ENCODE peak calls at places on chromosome X, in nine cellular contexts. One of them, this sample, is unnamed.
A peak's percentile ranks its signal among the peaks of the same experiment; 100 is the strongest.

GRCh38 chrX:9746148-9746880 is 19.3 kb downstream of the GPR143 start:
- DNase-seq in A549: no peak
- DNase-seq in transverse colon: no peak
- DNase-seq in GM12892: no peak
- DNase-seq in IMR-90: peak; percentile 43
- DNase-seq in HCT116: no peak
- DNase-seq in right lobe of liver: no peak
- DNase-seq in breast epithelium: no peak
- DNase-seq in K562: no peak
- DNase-seq in this sample: no peak

GRCh38 chrX:106932492-106932923 is 12.3 kb downstream of the CLDN2 start:
- DNase-seq in K562: no peak
- DNase-seq in transverse colon: no peak
- DNase-seq in A549: peak; percentile 31
- DNase-seq in IMR-90: peak; percentile 57
- DNase-seq in GM12892: no peak
- DNase-seq in breast epithelium: no peak
- DNase-seq in HCT116: no peak
- DNase-seq in right lobe of liver: no peak
- DNase-seq in this sample: no peak

GRCh38 chrX:77446029-77446585 is 1.1 kb upstream of the FGF16 start:
- DNase-seq in breast epithelium: no peak
- DNase-seq in HCT116: no peak
- DNase-seq in transverse colon: peak; percentile 10
- DNase-seq in IMR-90: no peak
- DNase-seq in GM12892: no peak
- DNase-seq in K562: no peak
- DNase-seq in right lobe of liver: peak; percentile 27
- DNase-seq in A549: no peak
- DNase-seq in this sample: no peak

GRCh38 chrX:72395252-72395651 is 89.5 kb upstream of the CITED1 start:
- DNase-seq in GM12892: no peak
- DNase-seq in IMR-90: no peak
- DNase-seq in transverse colon: no peak
- DNase-seq in breast epithelium: no peak
- DNase-seq in HCT116: no peak
- DNase-seq in A549: no peak
- DNase-seq in right lobe of liver: no peak
- DNase-seq in K562: no peak
- DNase-seq in this sample: no peak

GRCh38 chrX:1493877-1494510 is 41.3 kb upstream of the ASMTL start:
- DNase-seq in HCT116: no peak
- DNase-seq in A549: no peak
- DNase-seq in transverse colon: peak; percentile 34
- DNase-seq in K562: no peak
- DNase-seq in right lobe of liver: no peak
- DNase-seq in breast epithelium: no peak
- DNase-seq in GM12892: no peak
- DNase-seq in IMR-90: no peak
- DNase-seq in this sample: no peak

GRCh38 chrX:132119283-132119682 is 8.5 kb downstream of the FRMD7 start:
- DNase-seq in right lobe of liver: no peak
- DNase-seq in GM12892: no peak
- DNase-seq in A549: no peak
- DNase-seq in breast epithelium: peak; percentile 36
- DNase-seq in IMR-90: no peak
- DNase-seq in K562: no peak
- DNase-seq in HCT116: no peak
- DNase-seq in transverse colon: no peak
- DNase-seq in this sample: no peak

GRCh38 chrX:9676738-9677097 is 88.9 kb downstream of the GPR143 start:
- DNase-seq in HCT116: no peak
- DNase-seq in breast epithelium: no peak
- DNase-seq in IMR-90: no peak
- DNase-seq in right lobe of liver: no peak
- DNase-seq in GM12892: no peak
- DNase-seq in transverse colon: no peak
- DNase-seq in K562: no peak
- DNase-seq in A549: no peak
- DNase-seq in this sample: no peak

GRCh38 chrX:5337160-5337559 is 891.5 kb downstream of the NLGN4X start:
- DNase-seq in K562: no peak
- DNase-seq in HCT116: no peak
- DNase-seq in IMR-90: no peak
- DNase-seq in transverse colon: no peak
- DNase-seq in GM12892: no peak
- DNase-seq in right lobe of liver: no peak
- DNase-seq in A549: no peak
- DNase-seq in breast epithelium: no peak
- DNase-seq in this sample: no peak

GRCh38 chrX:87167841-87168240 is 349.8 kb upstream of the KLHL4 start:
- DNase-seq in IMR-90: no peak
- DNase-seq in right lobe of liver: no peak
- DNase-seq in transverse colon: no peak
- DNase-seq in GM12892: no peak
- DNase-seq in A549: no peak
- DNase-seq in HCT116: no peak
- DNase-seq in K562: no peak
- DNase-seq in breast epithelium: no peak
- DNase-seq in this sample: no peak

DNA sequence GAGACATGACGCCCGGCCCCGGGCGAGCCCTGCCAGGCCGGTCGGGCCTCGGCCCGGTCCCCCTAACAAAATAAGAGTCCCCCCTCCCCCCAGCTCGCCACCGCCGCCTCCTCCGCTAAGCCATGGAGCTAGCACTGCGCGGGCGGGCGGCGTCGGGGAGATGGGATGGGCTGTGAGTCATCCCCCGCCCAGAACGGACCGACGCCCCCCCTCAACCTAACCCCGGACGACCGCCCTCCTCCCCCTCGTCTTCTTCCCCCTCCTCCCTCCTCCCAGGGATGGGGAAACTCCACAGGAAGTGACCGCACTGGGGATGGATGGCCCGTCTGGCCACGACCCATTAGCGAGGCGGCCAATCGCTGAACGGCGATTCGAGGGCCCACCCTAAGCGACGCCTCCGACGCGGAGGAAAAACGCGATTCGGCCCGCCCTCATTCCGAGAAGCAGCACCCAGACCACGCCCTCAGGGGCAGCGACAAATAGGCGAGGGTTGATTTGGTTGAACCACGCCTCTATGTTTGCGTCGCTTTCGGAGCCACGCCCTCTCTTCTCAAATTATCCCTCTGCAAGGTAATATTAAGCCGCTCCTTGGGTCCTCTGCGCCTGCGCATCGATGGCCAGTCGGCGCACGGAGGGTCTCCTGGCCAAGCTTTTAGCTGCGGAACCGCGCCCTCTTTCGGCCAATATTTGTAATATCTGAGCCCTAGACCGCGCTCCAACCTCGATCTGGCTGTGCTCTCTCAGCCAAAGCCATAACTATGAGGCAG is at the start of gene TFE3:
- DNase-seq in K562: peak; percentile 94
- DNase-seq in right lobe of liver: peak; percentile 96
- DNase-seq in GM12892: peak; percentile 79
- DNase-seq in IMR-90: peak; percentile 98
- DNase-seq in transverse colon: peak; percentile 98
- DNase-seq in breast epithelium: peak; percentile 99
- DNase-seq in A549: peak; percentile 91
- DNase-seq in HCT116: peak; percentile 95
- DNase-seq in this sample: peak; percentile 54
- TF ChIP-seq POLR2A in K562: no peak
- TF ChIP-seq POLR2A in right lobe of liver: peak; percentile 77
- TF ChIP-seq POLR2A in GM12892: no peak
- TF ChIP-seq POLR2A in IMR-90: peak; percentile 65
- TF ChIP-seq POLR2A in transverse colon: peak; percentile 77
- TF ChIP-seq POLR2A in breast epithelium: peak; percentile 49
- TF ChIP-seq POLR2A in A549: peak; percentile 31
- TF ChIP-seq POLR2A in HCT116: no peak
- TF ChIP-seq POLR2A in this sample: peak; percentile 49

GRCh38 chrX:47200385-47201150 is 6.9 kb downstream of the UBA1 start:
- DNase-seq in IMR-90: peak; percentile 65
- DNase-seq in HCT116: no peak
- DNase-seq in transverse colon: peak; percentile 55
- DNase-seq in GM12892: no peak
- DNase-seq in breast epithelium: no peak
- DNase-seq in K562: no peak
- DNase-seq in right lobe of liver: no peak
- DNase-seq in A549: peak; percentile 48
- DNase-seq in this sample: no peak
- TF ChIP-seq POLR2A in IMR-90: no peak
- TF ChIP-seq POLR2A in HCT116: no peak
- TF ChIP-seq POLR2A in transverse colon: no peak
- TF ChIP-seq POLR2A in GM12892: no peak
- TF ChIP-seq POLR2A in breast epithelium: no peak
- TF ChIP-seq POLR2A in K562: no peak
- TF ChIP-seq POLR2A in right lobe of liver: no peak
- TF ChIP-seq POLR2A in A549: no peak
- TF ChIP-seq POLR2A in this sample: no peak

GRCh38 chrX:153971124-153971631 is 440 bp downstream of the HCFC1 start:
- DNase-seq in right lobe of liver: peak; percentile 96
- DNase-seq in IMR-90: peak; percentile 84
- DNase-seq in GM12892: peak; percentile 96
- DNase-seq in breast epithelium: peak; percentile 90
- DNase-seq in A549: peak; percentile 75
- DNase-seq in HCT116: peak; percentile 60
- DNase-seq in K562: peak; percentile 82
- DNase-seq in transverse colon: peak; percentile 95
- DNase-seq in this sample: peak; percentile 76

GRCh38 chrX:153970398-153971123 is 1.1 kb downstream of the HCFC1 start:
- DNase-seq in K562: peak; percentile 69
- DNase-seq in HCT116: no peak
- DNase-seq in right lobe of liver: no peak
- DNase-seq in IMR-90: peak; percentile 71
- DNase-seq in GM12892: no peak
- DNase-seq in breast epithelium: no peak
- DNase-seq in A549: no peak
- DNase-seq in transverse colon: no peak
- DNase-seq in this sample: no peak

GRCh38 chrX:153972368-153973126 is at the start of gene TMEM187:
- DNase-seq in A549: peak; percentile 89
- DNase-seq in K562: peak; percentile 92
- DNase-seq in IMR-90: peak; percentile 84
- DNase-seq in GM12892: peak; percentile 93
- DNase-seq in transverse colon: peak; percentile 90
- DNase-seq in right lobe of liver: peak; percentile 93
- DNase-seq in HCT116: peak; percentile 76
- DNase-seq in breast epithelium: peak; percentile 78
- DNase-seq in this sample: peak; percentile 86

GRCh38 chrX:153973127-153974002 is 811 bp downstream of the TMEM187 start:
- DNase-seq in breast epithelium: no peak
- DNase-seq in HCT116: no peak
- DNase-seq in GM12892: no peak
- DNase-seq in A549: no peak
- DNase-seq in transverse colon: no peak
- DNase-seq in K562: no peak
- DNase-seq in right lobe of liver: no peak
- DNase-seq in IMR-90: no peak
- DNase-seq in this sample: no peak

GRCh38 chrX:153971632-153972367 is at the start of gene HCFC1:
- DNase-seq in GM12892: peak; percentile 79
- DNase-seq in K562: peak; percentile 80
- DNase-seq in right lobe of liver: peak; percentile 95
- DNase-seq in transverse colon: peak; percentile 95
- DNase-seq in IMR-90: peak; percentile 84
- DNase-seq in HCT116: peak; percentile 69
- DNase-seq in A549: peak; percentile 66
- DNase-seq in breast epithelium: peak; percentile 95
- DNase-seq in this sample: peak; percentile 67
- TF ChIP-seq POLR2A in GM12892: peak; percentile 76
- TF ChIP-seq POLR2A in K562: peak; percentile 80
- TF ChIP-seq POLR2A in right lobe of liver: peak; percentile 59
- TF ChIP-seq POLR2A in transverse colon: no peak
- TF ChIP-seq POLR2A in IMR-90: peak; percentile 82
- TF ChIP-seq POLR2A in HCT116: no peak
- TF ChIP-seq POLR2A in A549: peak; percentile 47
- TF ChIP-seq POLR2A in breast epithelium: peak; percentile 45
- TF ChIP-seq POLR2A in this sample: peak; percentile 41

DNA sequence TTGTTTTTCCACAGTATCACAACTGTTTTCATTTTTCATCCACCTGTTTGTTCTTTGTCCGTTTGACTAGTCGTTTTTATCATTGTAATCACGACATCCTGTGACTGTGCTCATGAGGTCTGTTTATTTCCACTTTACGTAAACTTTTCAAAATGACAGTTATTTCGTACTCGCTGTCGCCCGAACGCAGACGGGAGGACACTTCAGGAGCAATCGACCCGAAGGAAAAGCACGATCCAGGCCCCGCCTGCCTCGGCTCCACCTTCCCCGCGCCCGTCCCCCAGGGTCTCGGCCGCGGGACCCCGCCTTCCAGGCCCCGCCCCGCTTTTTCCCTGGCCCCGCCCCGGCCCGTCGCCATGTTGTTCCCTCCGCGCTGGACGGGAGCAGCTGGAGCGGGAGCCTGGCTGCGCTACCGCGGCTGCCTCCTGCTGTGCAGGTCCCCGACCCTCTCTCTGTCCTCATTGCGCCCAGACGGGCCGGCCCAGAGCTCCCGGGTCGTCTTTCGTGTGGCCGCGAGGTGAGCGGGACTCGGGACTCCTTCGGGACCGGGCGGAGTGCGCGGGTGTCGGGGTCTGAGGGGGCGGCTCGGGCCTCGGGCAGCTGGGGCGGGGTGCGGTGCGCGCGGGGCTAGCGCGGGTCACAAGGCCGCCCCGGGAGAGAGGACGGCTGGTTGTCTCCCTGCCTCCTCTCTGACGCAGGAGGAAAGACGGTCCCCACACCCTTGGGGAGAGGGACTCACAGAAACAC is at the start of gene RAB9A:
- DNase-seq in right lobe of liver: peak; percentile 90
- DNase-seq in transverse colon: peak; percentile 91
- DNase-seq in GM12892: peak; percentile 69
- DNase-seq in A549: peak; percentile 76
- DNase-seq in K562: peak; percentile 92
- DNase-seq in IMR-90: peak; percentile 68
- DNase-seq in breast epithelium: peak; percentile 84
- DNase-seq in HCT116: peak; percentile 38
- DNase-seq in this sample: peak; percentile 20
- TF ChIP-seq POLR2A in right lobe of liver: peak; percentile 79
- TF ChIP-seq POLR2A in transverse colon: peak; percentile 93
- TF ChIP-seq POLR2A in GM12892: peak; percentile 74
- TF ChIP-seq POLR2A in A549: peak; percentile 94
- TF ChIP-seq POLR2A in K562: peak; percentile 88
- TF ChIP-seq POLR2A in IMR-90: peak; percentile 72
- TF ChIP-seq POLR2A in breast epithelium: peak; percentile 92
- TF ChIP-seq POLR2A in HCT116: no peak
- TF ChIP-seq POLR2A in this sample: peak; percentile 92

GRCh38 chrX:134975516-134975915 is 15.3 kb upstream of the SMIM10 start:
- DNase-seq in HCT116: no peak
- DNase-seq in A549: no peak
- DNase-seq in GM12892: no peak
- DNase-seq in IMR-90: no peak
- DNase-seq in right lobe of liver: no peak
- DNase-seq in breast epithelium: no peak
- DNase-seq in K562: no peak
- DNase-seq in transverse colon: no peak
- DNase-seq in this sample: no peak
- TF ChIP-seq POLR2A in HCT116: no peak
- TF ChIP-seq POLR2A in A549: no peak
- TF ChIP-seq POLR2A in GM12892: no peak
- TF ChIP-seq POLR2A in IMR-90: no peak
- TF ChIP-seq POLR2A in right lobe of liver: no peak
- TF ChIP-seq POLR2A in breast epithelium: no peak
- TF ChIP-seq POLR2A in K562: no peak
- TF ChIP-seq POLR2A in transverse colon: no peak
- TF ChIP-seq POLR2A in this sample: no peak

This sample was measured in H54.